ENCODE peak calls at places on chromosome 14, in six cellular contexts. Q, L, R, Z, M and V are unnamed samples.

GRCh38 chr14:73764881-73765280 is 50.7 kb upstream of the PNMA1 start:
- DNase-seq in Q (peak), L (no peak), R (peak), Z (no peak), M (peak), V (peak)

GRCh38 chr14:45135181-45135580 is 549 bp upstream of the FANCM start:
- DNase-seq in Q (no peak), L (peak), R (no peak), Z (no peak), M (peak), V (no peak)

GRCh38 chr14:40368314-40368713 is 936.1 kb upstream of the FBXO33 start:
- DNase-seq in Q (no peak), L (peak), R (no peak), Z (no peak), M (no peak), V (no peak)

GRCh38 chr14:75559451-75560187 is 18.8 kb upstream of the FLVCR2 start:
- DNase-seq in Q (peak), L (no peak), R (peak), Z (no peak), M (peak), V (peak)

GRCh38 chr14:61540931-61541330 is 154.4 kb upstream of the HIF1A start:
- DNase-seq in Q (no peak), L (no peak), R (no peak), Z (no peak), M (no peak), V (no peak)

GRCh38 chr14:50084666-50085065 is 31.7 kb downstream of the VCPKMT start:
- DNase-seq in Q (no peak), L (no peak), R (no peak), Z (no peak), M (no peak), V (no peak)

GRCh38 chr14:80621701-80622100 is 319.8 kb downstream of the CEP128 start:
- DNase-seq in Q (no peak), L (no peak), R (no peak), Z (no peak), M (peak), V (no peak)

GRCh38 chr14:38201137-38201828 is 6.4 kb upstream of the SSTR1 start:
- DNase-seq in Q (no peak), L (no peak), R (no peak), Z (no peak), M (no peak), V (no peak)

GRCh38 chr14:79279645-79280399 is 931.5 kb downstream of the DIO2 start:
- DNase-seq in Q (peak), L (no peak), R (peak), Z (peak), M (no peak), V (no peak)

GRCh38 chr14:63727231-63727735 is 582 bp downstream of the SGPP1 start:
- DNase-seq in Q (peak), L (peak), R (peak), Z (peak), M (peak), V (peak)

GRCh38 chr14:60760648-60761364 is 26.2 kb downstream of the MNAT1 start:
- DNase-seq in Q (no peak), L (peak), R (no peak), Z (no peak), M (no peak), V (no peak)

GRCh38 chr14:23113346-23114119 is 5.5 kb downstream of the CEBPE start:
- DNase-seq in Q (no peak), L (no peak), R (no peak), Z (no peak), M (no peak), V (no peak)

GRCh38 chr14:74034572-74034971 is 15.4 kb downstream of the BBOF1 start:
- DNase-seq in Q (no peak), L (no peak), R (no peak), Z (no peak), M (no peak), V (no peak)

GRCh38 chr14:80206351-80206750 is 5.0 kb downstream of the DIO2 start:
- DNase-seq in Q (no peak), L (no peak), R (no peak), Z (no peak), M (no peak), V (no peak)

GRCh38 chr14:102321456-102322101 is 2.0 kb downstream of the ZNF839 start:
- DNase-seq in Q (no peak), L (no peak), R (no peak), Z (no peak), M (no peak), V (no peak)

GRCh38 chr14:93884950-93885349 is 42.2 kb upstream of the FAM181A start:
- DNase-seq in Q (no peak), L (no peak), R (no peak), Z (no peak), M (no peak), V (no peak)

GRCh38 chr14:21965042-21965441 is 291.4 kb upstream of the OR4E1 start:
- DNase-seq in Q (no peak), L (no peak), R (no peak), Z (no peak), M (no peak), V (no peak)

GRCh38 chr14:31109257-31109656 is 83.1 kb upstream of the STRN3 start:
- DNase-seq in Q (no peak), L (no peak), R (no peak), Z (no peak), M (no peak), V (no peak)

GRCh38 chr14:31876741-31877140 is 200.4 kb upstream of the ARHGAP5 start:
- DNase-seq in Q (no peak), L (no peak), R (no peak), Z (no peak), M (no peak), V (no peak)